ENCODE peak calls at places on chromosomes 2 and 18, in four cellular contexts. One of them, this sample, is unnamed.
A peak's percentile ranks its signal among the peaks of the same experiment; 100 is the strongest.

GRCh38 chr18:8946046-8946838 is 156.3 kb upstream of the NDUFV2 start:
- DNase-seq in HCT116: no peak
- DNase-seq in H9: no peak
- DNase-seq in GM23338: no peak
- DNase-seq in this sample: peak; percentile 94

GRCh38 chr2:109348190-109348589 is 219.2 kb downstream of the SH3RF3 start:
- DNase-seq in HCT116: no peak
- DNase-seq in H9: no peak
- DNase-seq in GM23338: no peak
- DNase-seq in this sample: no peak

GRCh38 chr18:50276452-50276851 is 4.9 kb downstream of the MBD1 start:
- DNase-seq in HCT116: no peak
- DNase-seq in H9: no peak
- DNase-seq in GM23338: no peak
- DNase-seq in this sample: no peak

GRCh38 chr2:241422350-241422749 is 66.3 kb downstream of the FARP2 start:
- DNase-seq in HCT116: no peak
- DNase-seq in H9: no peak
- DNase-seq in GM23338: no peak
- DNase-seq in this sample: no peak

GRCh38 chr2:15042824-15043223 is 410.3 kb downstream of the LRATD1 start:
- DNase-seq in HCT116: no peak
- DNase-seq in H9: no peak
- DNase-seq in GM23338: no peak
- DNase-seq in this sample: peak; percentile 65

GRCh38 chr2:190837417-190837816 is 43.2 kb upstream of the GLS start:
- DNase-seq in HCT116: peak; percentile 51
- DNase-seq in H9: no peak
- DNase-seq in GM23338: no peak
- DNase-seq in this sample: peak; percentile 90

GRCh38 chr2:19575618-19576017 is 217.2 kb upstream of the OSR1 start:
- DNase-seq in HCT116: no peak
- DNase-seq in H9: no peak
- DNase-seq in GM23338: no peak
- DNase-seq in this sample: no peak

GRCh38 chr2:14872779-14873325 is 240.3 kb downstream of the LRATD1 start:
- DNase-seq in HCT116: no peak
- DNase-seq in H9: no peak
- DNase-seq in GM23338: no peak
- DNase-seq in this sample: no peak

GRCh38 chr2:120880381-120880780 is 144.7 kb downstream of the GLI2 start:
- DNase-seq in HCT116: no peak
- DNase-seq in H9: no peak
- DNase-seq in GM23338: no peak
- DNase-seq in this sample: no peak

GRCh38 chr2:234308814-234309195 is 188.1 kb downstream of the ARL4C start:
- DNase-seq in HCT116: no peak
- DNase-seq in H9: no peak
- DNase-seq in GM23338: no peak
- DNase-seq in this sample: peak; percentile 92

GRCh38 chr2:197294260-197294659 is 16.3 kb downstream of the ANKRD44 start:
- DNase-seq in HCT116: no peak
- DNase-seq in H9: no peak
- DNase-seq in GM23338: no peak
- DNase-seq in this sample: no peak

GRCh38 chr2:83665894-83666293 is 793.2 kb downstream of the SUCLG1 start:
- DNase-seq in HCT116: no peak
- DNase-seq in H9: no peak
- DNase-seq in GM23338: no peak
- DNase-seq in this sample: peak; percentile 79

GRCh38 chr2:953408-953807 is 2.8 kb downstream of the SNTG2 start:
- DNase-seq in HCT116: no peak
- DNase-seq in H9: no peak
- DNase-seq in GM23338: no peak
- DNase-seq in this sample: no peak
- TF ChIP-seq CTCF in HCT116: no peak
- TF ChIP-seq CTCF in H9: no peak
- TF ChIP-seq CTCF in GM23338: no peak
- TF ChIP-seq CTCF in this sample: no peak

GRCh38 chr2:150856596-150857281 is 369.3 kb upstream of the RND3 start:
- DNase-seq in HCT116: no peak
- DNase-seq in H9: no peak
- DNase-seq in GM23338: no peak
- DNase-seq in this sample: peak; percentile 82
- H4K20me1 ChIP-seq in HCT116: no peaks in the 10 kb centered on the region
- H4K20me1 ChIP-seq in H9: no peaks in the 10 kb centered on the region
- H4K20me1 ChIP-seq in GM23338: no peaks in the 10 kb centered on the region
- H4K20me1 ChIP-seq in this sample: no peaks in the 10 kb centered on the region

DNA sequence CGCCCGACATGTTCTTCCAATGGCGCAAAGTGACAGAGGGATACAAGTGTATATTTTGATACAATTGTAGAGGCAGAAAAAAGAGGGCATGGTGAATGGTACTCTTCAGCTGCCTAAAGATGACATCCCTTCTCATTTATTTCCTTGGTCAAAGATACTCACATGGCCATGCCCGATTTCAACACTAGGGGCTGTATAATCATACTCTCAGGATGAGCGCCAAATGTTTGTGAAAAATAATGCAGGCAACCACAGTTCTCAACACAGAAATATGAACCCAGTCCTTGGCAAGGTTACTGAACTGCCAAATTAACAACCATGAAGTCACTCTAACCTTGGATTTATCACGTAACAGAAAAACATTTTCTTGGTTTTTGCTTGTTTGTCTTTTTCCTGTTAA is 204.4 kb downstream of the CCDC102B start:
- DNase-seq in HCT116: peak; percentile 1
- DNase-seq in H9: no peak
- DNase-seq in GM23338: peak; percentile 64
- DNase-seq in this sample: no peak
- TF ChIP-seq CTCF in HCT116: no peak
- TF ChIP-seq CTCF in H9: peak; percentile 64
- TF ChIP-seq CTCF in GM23338: peak; percentile 58
- TF ChIP-seq CTCF in this sample: peak; percentile 31

GRCh38 chr2:184039493-184039892 is 558.8 kb upstream of the ZNF804A start:
- DNase-seq in HCT116: no peak
- DNase-seq in H9: no peak
- DNase-seq in GM23338: no peak
- DNase-seq in this sample: no peak

GRCh38 chr2:184041077-184041476 is 557.3 kb upstream of the ZNF804A start:
- DNase-seq in HCT116: no peak
- DNase-seq in H9: no peak
- DNase-seq in GM23338: no peak
- DNase-seq in this sample: no peak

GRCh38 chr2:184040230-184040629 is 558.1 kb upstream of the ZNF804A start:
- DNase-seq in HCT116: no peak
- DNase-seq in H9: no peak
- DNase-seq in GM23338: no peak
- DNase-seq in this sample: no peak
- H4K20me1 ChIP-seq in HCT116: no peaks in the 10 kb centered on the region
- H4K20me1 ChIP-seq in H9: no peaks in the 10 kb centered on the region
- H4K20me1 ChIP-seq in GM23338: no peaks in the 10 kb centered on the region
- H4K20me1 ChIP-seq in this sample: no peaks in the 10 kb centered on the region

GRCh38 chr18:78021196-78021595 is 771.5 kb downstream of the GALR1 start:
- DNase-seq in HCT116: no peak
- DNase-seq in H9: no peak
- DNase-seq in GM23338: no peak
- DNase-seq in this sample: no peak
- TF ChIP-seq CTCF in HCT116: no peak
- TF ChIP-seq CTCF in H9: peak; percentile 64
- TF ChIP-seq CTCF in GM23338: peak; percentile 13
- TF ChIP-seq CTCF in this sample: no peak

This sample was measured in PC-3.